ENCODE peak calls at places on chromosomes 11 and 22, in nine cellular contexts. I is A172; C is MG63; J is AG04449; Q is stromal cell of bone marrow; D is activated CD4-positive, alpha-beta T cell treated with anti-CD3 and anti-CD28 coated beads for 36 hours; A is effector CD4-positive, alpha-beta T cell; M is astrocyte of the spinal cord; K is body of pancreas. E is an unnamed sample.

GRCh38 chr11:104812416-104812815 is 85.8 kb downstream of the CASP12 start:
- DNase-seq in Q (no peak), K (no peak), I (no peak), M (no peak), D (no peak), C (no peak), J (no peak), A (no peak), E (no peak)

GRCh38 chr22:23557467-23557866 is 22.6 kb downstream of the IGLL1 start:
- DNase-seq in D (no peak), J (no peak), M (no peak), C (no peak), I (no peak), K (no peak), Q (no peak), A (no peak), E (no peak)

GRCh38 chr11:36012410-36012809 is 68.5 kb downstream of the LDLRAD3 start:
- DNase-seq in K (no peak), I (peak; percentile 58), M (peak; percentile 17), J (no peak), Q (peak; percentile 32), C (no peak), A (no peak), D (no peak), E (no peak)

GRCh38 chr11:67056640-67057409 is at the start of gene RHOD:
- DNase-seq in K (peak; percentile 76), D (peak; percentile 64), I (no peak), Q (no peak), C (peak; percentile 69), A (no peak), M (no peak), J (no peak), E (peak; percentile 46)

GRCh38 chr11:106459135-106459534 is 381.7 kb downstream of the AASDHPPT start:
- DNase-seq in J (no peak), D (no peak), A (no peak), Q (no peak), C (no peak), M (no peak), K (no peak), I (no peak), E (no peak)

GRCh38 chr11:95977534-95978174 is 53.7 kb upstream of the MTMR2 start:
- DNase-seq in D (no peak), I (peak; percentile 57), C (no peak), J (no peak), M (peak; percentile 55), A (no peak), Q (no peak), K (no peak), E (no peak)

GRCh38 chr11:61728066-61728939 is 24.1 kb upstream of the MYRF start:
- DNase-seq in M (no peak), Q (no peak), D (no peak), A (no peak), J (no peak), C (no peak), K (no peak), I (peak; percentile 42), E (no peak)

GRCh38 chr11:111977141-111978027 is 40.2 kb downstream of the DIXDC1 start:
- DNase-seq in I (no peak), M (peak; percentile 46), C (peak; percentile 58), K (peak; percentile 56), J (no peak), A (no peak), D (peak; percentile 40), Q (no peak), E (peak; percentile 56)

GRCh38 chr11:74311352-74311926 is at the start of gene P4HA3:
- DNase-seq in J (no peak), I (no peak), K (peak; percentile 70), C (peak; percentile 24), D (peak; percentile 80), Q (no peak), M (peak; percentile 55), A (peak; percentile 6), E (peak; percentile 73)

E was measured in testis.